ENCODE peak calls at places on chromosomes 1 and 21, in four cellular contexts. O is ELR, J is esophagus muscularis mucosa, L is left ventricle myocardium inferior. D is an unnamed sample.

GRCh38 chr1:153346067-153346723 is 2.4 kb downstream of the PGLYRP4 start:
- DNase-seq in J (no peak), L (no peak), O (no peak), D (peak)

GRCh38 chr1:116738673-116739370 is 15.4 kb upstream of the CD2 start:
- DNase-seq in L (no peak), O (no peak), J (no peak), D (no peak)

GRCh38 chr1:27403065-27403726 is 10.8 kb downstream of the GPR3 start:
- DNase-seq in J (peak), L (peak), O (peak), D (no peak)

GRCh38 chr21:37378700-37379139 is 12.1 kb downstream of the DYRK1A start:
- DNase-seq in L (no peak), O (no peak), J (no peak), D (no peak)

GRCh38 chr1:111837398-111837797 is 81.7 kb downstream of the DDX20 start:
- DNase-seq in L (no peak), J (no peak), O (no peak), D (no peak)

GRCh38 chr1:47755368-47755990 is 241.7 kb downstream of the TRABD2B start:
- DNase-seq in J (no peak), L (no peak), O (peak), D (no peak)

GRCh38 chr21:31218830-31219608 is 125.0 kb downstream of the TIAM1 start:
- DNase-seq in L (peak), J (peak), O (no peak), D (peak)

GRCh38 chr1:233700338-233700737 is 86.4 kb downstream of the KCNK1 start:
- DNase-seq in O (no peak), J (peak), L (no peak), D (no peak)

GRCh38 chr1:111454859-111455641 is 5.8 kb downstream of the ATP5PB start:
- DNase-seq in O (no peak), L (no peak), J (no peak), D (no peak)

GRCh38 chr1:173113015-173113741 is 62.4 kb upstream of the TNFSF18 start:
- DNase-seq in L (no peak), J (no peak), O (peak), D (no peak)

GRCh38 chr1:225374996-225375395 is 52.8 kb downstream of the LBR start:
- DNase-seq in O (no peak), J (no peak), L (no peak), D (no peak)

GRCh38 chr21:35352066-35352770 is 303.1 kb upstream of the RUNX1 start:
- DNase-seq in L (no peak), O (peak), J (peak), D (no peak)

GRCh38 chr1:51328279-51328678 is 2.1 kb downstream of the TTC39A start:
- DNase-seq in O (peak), J (no peak), L (no peak), D (no peak)

GRCh38 chr1:28926629-28927441 is 12.5 kb downstream of the EPB41 start:
- DNase-seq in O (no peak), J (no peak), L (no peak), D (no peak)

GRCh38 chr21:38268859-38269566 is 12.2 kb downstream of the KCNJ15 start:
- DNase-seq in L (no peak), J (no peak), O (no peak), D (no peak)

GRCh38 chr1:227305894-227306626 is 12.2 kb downstream of the CDC42BPA start:
- DNase-seq in L (no peak), J (no peak), O (no peak), D (no peak)

GRCh38 chr1:200410566-200410878 is 686 bp upstream of the ZNF281 start:
- DNase-seq in J (no peak), O (peak), L (no peak), D (no peak)

GRCh38 chr1:25795955-25796806 is 3.8 kb upstream of the SELENON start:
- DNase-seq in L (no peak), J (no peak), O (no peak), D (no peak)

GRCh38 chr1:35319988-35320713 is 51.6 kb downstream of the ZMYM4 start:
- DNase-seq in L (peak), O (no peak), J (no peak), D (no peak)

GRCh38 chr1:53552146-53552940 is 93.1 kb downstream of the DMRTB1 start:
- DNase-seq in J (no peak), O (no peak), L (peak), D (no peak)

GRCh38 chr1:179709841-179710329 is 33.2 kb upstream of the FAM163A start:
- DNase-seq in L (peak), O (peak), J (no peak), D (no peak)

GRCh38 chr1:233613252-233614172 is at the start of gene KCNK1:
- DNase-seq in O (peak), J (no peak), L (peak), D (no peak)

GRCh38 chr1:30268923-30269666 is 454.3 kb downstream of the MATN1 start:
- DNase-seq in L (no peak), O (no peak), J (no peak), D (no peak)

D was measured in vagina.